ENCODE peak calls at places on chromosomes 1 and 21, in four cellular contexts. One of them, this sample, is unnamed.

GRCh38 chr1:84996846-84997666 is at the start of gene MCOLN2:
- DNase-seq in BE2C: peak; percentile 47
- DNase-seq in colonic mucosa: peak; percentile 67
- DNase-seq in dorsolateral prefrontal cortex: no peak
- DNase-seq in this sample: peak; percentile 73

GRCh38 chr21:32252136-32252535 is 26.7 kb downstream of the MIS18A start:
- DNase-seq in BE2C: no peak
- DNase-seq in colonic mucosa: no peak
- DNase-seq in dorsolateral prefrontal cortex: no peak
- DNase-seq in this sample: no peak

GRCh38 chr1:160780398-160780755 is 15.6 kb upstream of the LY9 start:
- DNase-seq in BE2C: no peak
- DNase-seq in colonic mucosa: no peak
- DNase-seq in dorsolateral prefrontal cortex: no peak
- DNase-seq in this sample: no peak

GRCh38 chr1:47996406-47997226 is 569 bp downstream of the TRABD2B start:
- DNase-seq in BE2C: peak; percentile 14
- DNase-seq in colonic mucosa: no peak
- DNase-seq in dorsolateral prefrontal cortex: no peak
- DNase-seq in this sample: peak; percentile 53

GRCh38 chr21:27513825-27514224 is 546.9 kb upstream of the ADAMTS5 start:
- DNase-seq in BE2C: no peak
- DNase-seq in colonic mucosa: no peak
- DNase-seq in dorsolateral prefrontal cortex: no peak
- DNase-seq in this sample: no peak

GRCh38 chr1:66533804-66534745 is at the start of gene SGIP1:
- DNase-seq in BE2C: peak; percentile 66
- DNase-seq in colonic mucosa: peak; percentile 37
- DNase-seq in dorsolateral prefrontal cortex: peak; percentile 94
- DNase-seq in this sample: peak; percentile 56

GRCh38 chr1:89732643-89733222 is 88.1 kb upstream of the LRRC8D start:
- DNase-seq in BE2C: no peak
- DNase-seq in colonic mucosa: no peak
- DNase-seq in dorsolateral prefrontal cortex: no peak
- DNase-seq in this sample: no peak

GRCh38 chr1:229028509-229028908 is 242.4 kb upstream of the RAB4A start:
- DNase-seq in BE2C: no peak
- DNase-seq in colonic mucosa: no peak
- DNase-seq in dorsolateral prefrontal cortex: no peak
- DNase-seq in this sample: no peak

GRCh38 chr1:92016720-92017316 is 13.0 kb upstream of the EPHX4 start:
- DNase-seq in BE2C: no peak
- DNase-seq in colonic mucosa: no peak
- DNase-seq in dorsolateral prefrontal cortex: no peak
- DNase-seq in this sample: no peak

GRCh38 chr1:50979964-50980363 is 9.9 kb downstream of the CDKN2C start:
- DNase-seq in BE2C: no peak
- DNase-seq in colonic mucosa: no peak
- DNase-seq in dorsolateral prefrontal cortex: no peak
- DNase-seq in this sample: no peak

GRCh38 chr1:67970088-67970487 is 80.3 kb downstream of the DIRAS3 start:
- DNase-seq in BE2C: no peak
- DNase-seq in colonic mucosa: no peak
- DNase-seq in dorsolateral prefrontal cortex: no peak
- DNase-seq in this sample: no peak

GRCh38 chr1:209577346-209577745 is 6.2 kb upstream of the CAMK1G start:
- DNase-seq in BE2C: no peak
- DNase-seq in colonic mucosa: no peak
- DNase-seq in dorsolateral prefrontal cortex: no peak
- DNase-seq in this sample: no peak
- TF ChIP-seq CTCF in BE2C: no peak
- TF ChIP-seq CTCF in colonic mucosa: no peak
- TF ChIP-seq CTCF in dorsolateral prefrontal cortex: no peak
- TF ChIP-seq CTCF in this sample: no peak

GRCh38 chr1:69077198-69077597 is 490.5 kb upstream of the LRRC7 start:
- DNase-seq in BE2C: no peak
- DNase-seq in colonic mucosa: no peak
- DNase-seq in dorsolateral prefrontal cortex: no peak
- DNase-seq in this sample: no peak

GRCh38 chr1:69076631-69077030 is 491.1 kb upstream of the LRRC7 start:
- DNase-seq in BE2C: no peak
- DNase-seq in colonic mucosa: no peak
- DNase-seq in dorsolateral prefrontal cortex: no peak
- DNase-seq in this sample: no peak

GRCh38 chr1:69070660-69071373 is 496.9 kb upstream of the LRRC7 start:
- DNase-seq in BE2C: no peak
- DNase-seq in colonic mucosa: no peak
- DNase-seq in dorsolateral prefrontal cortex: no peak
- DNase-seq in this sample: no peak

GRCh38 chr1:69077633-69078032 is 490.1 kb upstream of the LRRC7 start:
- DNase-seq in BE2C: no peak
- DNase-seq in colonic mucosa: no peak
- DNase-seq in dorsolateral prefrontal cortex: no peak
- DNase-seq in this sample: no peak

GRCh38 chr1:69073176-69073575 is 494.5 kb upstream of the LRRC7 start:
- DNase-seq in BE2C: no peak
- DNase-seq in colonic mucosa: no peak
- DNase-seq in dorsolateral prefrontal cortex: no peak
- DNase-seq in this sample: no peak
- TF ChIP-seq CTCF in BE2C: no peak
- TF ChIP-seq CTCF in colonic mucosa: no peak
- TF ChIP-seq CTCF in dorsolateral prefrontal cortex: no peak
- TF ChIP-seq CTCF in this sample: no peak

DNA sequence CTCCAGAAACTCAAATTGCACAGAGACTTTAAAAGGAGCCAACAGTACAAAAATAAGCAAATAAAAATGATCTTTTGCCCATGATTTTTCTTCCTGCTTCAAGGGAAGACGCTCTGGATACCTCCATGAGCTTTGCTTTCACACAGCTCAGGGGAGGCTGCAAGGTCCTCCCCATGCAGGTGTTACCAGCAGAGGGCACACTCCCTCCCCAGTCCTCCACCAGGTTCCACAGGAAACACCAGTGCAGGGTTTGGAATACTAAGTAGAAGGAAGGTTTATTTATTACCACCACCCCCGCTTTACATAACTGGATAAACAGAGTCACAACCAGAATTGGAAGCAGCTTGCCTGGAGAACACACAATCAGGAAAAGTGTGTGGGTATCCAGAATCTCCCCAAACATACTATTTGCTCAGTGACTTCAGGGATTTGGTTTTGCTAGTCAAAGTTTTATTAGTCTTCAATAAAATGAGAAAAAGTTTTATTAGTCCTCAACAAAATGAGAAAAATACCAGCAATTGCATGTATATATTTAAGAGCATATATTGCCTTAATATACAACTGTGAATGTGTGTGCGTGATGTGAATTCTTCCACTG is 37.3 kb downstream of the HSD3B1 start:
- DNase-seq in BE2C: peak; percentile 15
- DNase-seq in colonic mucosa: no peak
- DNase-seq in dorsolateral prefrontal cortex: no peak
- DNase-seq in this sample: peak; percentile 21
- TF ChIP-seq CTCF in BE2C: peak; percentile 57
- TF ChIP-seq CTCF in colonic mucosa: no peak
- TF ChIP-seq CTCF in dorsolateral prefrontal cortex: no peak
- TF ChIP-seq CTCF in this sample: peak; percentile 37

DNA sequence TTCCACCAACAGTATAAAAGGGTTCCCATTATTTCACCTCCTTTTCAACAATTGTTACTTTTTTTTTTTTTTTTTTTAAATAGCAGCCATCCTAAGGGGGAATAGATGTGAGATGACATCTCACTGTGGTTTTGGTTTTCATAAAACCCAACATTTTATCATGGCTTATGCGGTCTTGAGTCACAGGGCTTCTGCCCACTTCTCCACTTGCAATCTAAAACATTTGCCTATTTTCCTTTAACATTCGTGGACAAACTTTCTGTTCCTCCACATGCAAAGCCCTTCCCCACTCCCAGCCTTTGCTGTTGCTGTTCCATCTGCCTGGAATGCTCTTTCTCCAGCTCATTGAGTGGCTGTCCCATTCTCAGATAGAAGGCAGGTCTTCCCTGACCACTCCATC is 239.7 kb upstream of the KCNK2 start:
- DNase-seq in BE2C: no peak
- DNase-seq in colonic mucosa: no peak
- DNase-seq in dorsolateral prefrontal cortex: no peak
- DNase-seq in this sample: no peak
- TF ChIP-seq CTCF in BE2C: no peak
- TF ChIP-seq CTCF in colonic mucosa: no peak
- TF ChIP-seq CTCF in dorsolateral prefrontal cortex: no peak
- TF ChIP-seq CTCF in this sample: no peak